ENCODE peak calls at places on chromosomes 3 and 15, in ten cellular contexts. One of them, this sample, is unnamed.

GRCh38 chr3:156583469-156583868 is 28.6 kb upstream of the SSR3 start:
- DNase-seq in ovary: no peak
- DNase-seq in cardiac muscle cell: no peak
- DNase-seq in GM12864: no peak
- DNase-seq in heart right ventricle: no peak
- DNase-seq in HCT116: no peak
- DNase-seq in IMR-90: no peak
- DNase-seq in stomach: no peak
- DNase-seq in psoas muscle: no peak
- DNase-seq in WERI-Rb-1: no peak
- DNase-seq in this sample: no peak

GRCh38 chr3:191963182-191963581 is 502.2 kb downstream of the PYDC2 start:
- DNase-seq in cardiac muscle cell: no peak
- DNase-seq in IMR-90: no peak
- DNase-seq in HCT116: no peak
- DNase-seq in GM12864: no peak
- DNase-seq in ovary: no peak
- DNase-seq in stomach: no peak
- DNase-seq in psoas muscle: no peak
- DNase-seq in WERI-Rb-1: no peak
- DNase-seq in heart right ventricle: no peak
- DNase-seq in this sample: no peak

GRCh38 chr3:197801801-197802504 is 10.9 kb downstream of the LRCH3 start:
- DNase-seq in GM12864: no peak
- DNase-seq in WERI-Rb-1: no peak
- DNase-seq in HCT116: no peak
- DNase-seq in IMR-90: peak; percentile 51
- DNase-seq in stomach: no peak
- DNase-seq in cardiac muscle cell: peak; percentile 62
- DNase-seq in psoas muscle: no peak
- DNase-seq in heart right ventricle: no peak
- DNase-seq in ovary: no peak
- DNase-seq in this sample: peak; percentile 61

GRCh38 chr15:44729394-44729913 is 6.9 kb upstream of the TRIM69 start:
- DNase-seq in WERI-Rb-1: peak; percentile 22
- DNase-seq in cardiac muscle cell: peak; percentile 40
- DNase-seq in stomach: peak; percentile 50
- DNase-seq in IMR-90: peak; percentile 18
- DNase-seq in GM12864: no peak
- DNase-seq in ovary: peak; percentile 34
- DNase-seq in HCT116: no peak
- DNase-seq in psoas muscle: peak; percentile 38
- DNase-seq in heart right ventricle: peak; percentile 29
- DNase-seq in this sample: no peak

GRCh38 chr15:101496198-101496986 is 6.9 kb upstream of the PCSK6 start:
- DNase-seq in ovary: no peak
- DNase-seq in IMR-90: no peak
- DNase-seq in stomach: no peak
- DNase-seq in GM12864: no peak
- DNase-seq in psoas muscle: no peak
- DNase-seq in WERI-Rb-1: no peak
- DNase-seq in heart right ventricle: no peak
- DNase-seq in cardiac muscle cell: no peak
- DNase-seq in HCT116: no peak
- DNase-seq in this sample: no peak

GRCh38 chr15:99580061-99580460 is 14.3 kb downstream of the MEF2A start:
- DNase-seq in heart right ventricle: no peak
- DNase-seq in psoas muscle: no peak
- DNase-seq in WERI-Rb-1: no peak
- DNase-seq in stomach: no peak
- DNase-seq in HCT116: no peak
- DNase-seq in IMR-90: no peak
- DNase-seq in ovary: no peak
- DNase-seq in GM12864: no peak
- DNase-seq in cardiac muscle cell: no peak
- DNase-seq in this sample: no peak

GRCh38 chr3:195732951-195733350 is 12.2 kb downstream of the MUC20 start:
- DNase-seq in GM12864: no peak
- DNase-seq in HCT116: no peak
- DNase-seq in heart right ventricle: no peak
- DNase-seq in cardiac muscle cell: no peak
- DNase-seq in psoas muscle: no peak
- DNase-seq in ovary: no peak
- DNase-seq in IMR-90: peak; percentile 36
- DNase-seq in stomach: no peak
- DNase-seq in WERI-Rb-1: peak; percentile 83
- DNase-seq in this sample: no peak

GRCh38 chr3:178083906-178084823 is 452.1 kb upstream of the KCNMB2 start:
- DNase-seq in IMR-90: no peak
- DNase-seq in heart right ventricle: no peak
- DNase-seq in psoas muscle: no peak
- DNase-seq in GM12864: no peak
- DNase-seq in cardiac muscle cell: peak; percentile 53
- DNase-seq in stomach: no peak
- DNase-seq in HCT116: peak; percentile 8
- DNase-seq in ovary: no peak
- DNase-seq in WERI-Rb-1: no peak
- DNase-seq in this sample: peak; percentile 34

GRCh38 chr15:59206623-59207183 is at the start of gene LDHAL6B:
- DNase-seq in HCT116: no peak
- DNase-seq in cardiac muscle cell: no peak
- DNase-seq in GM12864: no peak
- DNase-seq in stomach: no peak
- DNase-seq in WERI-Rb-1: no peak
- DNase-seq in ovary: no peak
- DNase-seq in IMR-90: no peak
- DNase-seq in psoas muscle: no peak
- DNase-seq in heart right ventricle: no peak
- DNase-seq in this sample: no peak
- H3K4me3 ChIP-seq in HCT116: no peak within 1 kb of the TSS
- H3K4me3 ChIP-seq in cardiac muscle cell: no peak within 1 kb of the TSS
- H3K4me3 ChIP-seq in GM12864: no peak within 1 kb of the TSS
- H3K4me3 ChIP-seq in stomach: no peak within 1 kb of the TSS
- H3K4me3 ChIP-seq in WERI-Rb-1: no peak within 1 kb of the TSS
- H3K4me3 ChIP-seq in ovary: no peak within 1 kb of the TSS
- H3K4me3 ChIP-seq in IMR-90: no peak within 1 kb of the TSS
- H3K4me3 ChIP-seq in psoas muscle: no peak within 1 kb of the TSS
- H3K4me3 ChIP-seq in heart right ventricle: no peak within 1 kb of the TSS
- H3K4me3 ChIP-seq in this sample: no peak within 1 kb of the TSS

GRCh38 chr15:71111950-71112349 is 3.3 kb upstream of the THSD4 start:
- DNase-seq in cardiac muscle cell: no peak
- DNase-seq in WERI-Rb-1: no peak
- DNase-seq in ovary: no peak
- DNase-seq in IMR-90: no peak
- DNase-seq in HCT116: no peak
- DNase-seq in stomach: no peak
- DNase-seq in heart right ventricle: no peak
- DNase-seq in psoas muscle: no peak
- DNase-seq in GM12864: no peak
- DNase-seq in this sample: no peak

GRCh38 chr15:71109890-71110289 is 5.4 kb upstream of the THSD4 start:
- DNase-seq in psoas muscle: no peak
- DNase-seq in WERI-Rb-1: peak; percentile 52
- DNase-seq in HCT116: no peak
- DNase-seq in ovary: no peak
- DNase-seq in IMR-90: no peak
- DNase-seq in GM12864: no peak
- DNase-seq in heart right ventricle: no peak
- DNase-seq in stomach: no peak
- DNase-seq in cardiac muscle cell: no peak
- DNase-seq in this sample: peak; percentile 37

GRCh38 chr15:71114066-71114680 is 1.1 kb upstream of the THSD4 start:
- DNase-seq in GM12864: no peak
- DNase-seq in WERI-Rb-1: no peak
- DNase-seq in psoas muscle: no peak
- DNase-seq in ovary: no peak
- DNase-seq in heart right ventricle: no peak
- DNase-seq in IMR-90: no peak
- DNase-seq in cardiac muscle cell: no peak
- DNase-seq in HCT116: no peak
- DNase-seq in stomach: no peak
- DNase-seq in this sample: no peak

GRCh38 chr15:71110800-71111565 is 4.3 kb upstream of the THSD4 start:
- DNase-seq in IMR-90: no peak
- DNase-seq in ovary: no peak
- DNase-seq in stomach: no peak
- DNase-seq in HCT116: no peak
- DNase-seq in psoas muscle: no peak
- DNase-seq in cardiac muscle cell: no peak
- DNase-seq in heart right ventricle: no peak
- DNase-seq in GM12864: no peak
- DNase-seq in WERI-Rb-1: no peak
- DNase-seq in this sample: no peak

DNA sequence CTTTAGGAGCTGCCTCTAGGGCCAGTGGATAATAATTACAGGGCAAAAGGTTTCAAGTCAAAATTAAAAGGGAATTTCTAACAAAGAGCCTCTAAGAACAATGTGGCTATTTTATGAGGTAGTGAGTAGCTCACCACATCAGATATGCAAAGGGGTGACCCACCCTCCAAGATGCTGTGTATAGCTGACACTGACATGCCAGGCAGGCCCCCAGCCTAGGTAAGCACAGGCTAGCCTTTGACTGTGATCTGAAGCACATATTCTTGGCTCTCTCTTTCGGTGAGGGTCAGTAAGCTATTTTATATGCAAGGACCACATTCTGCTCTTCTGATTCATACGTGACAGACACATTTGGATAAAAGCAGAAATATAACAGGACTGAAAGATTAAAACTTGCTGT is 2.8 kb upstream of the THSD4 start:
- DNase-seq in IMR-90: peak; percentile 41
- DNase-seq in GM12864: no peak
- DNase-seq in psoas muscle: no peak
- DNase-seq in WERI-Rb-1: no peak
- DNase-seq in HCT116: no peak
- DNase-seq in heart right ventricle: no peak
- DNase-seq in cardiac muscle cell: no peak
- DNase-seq in stomach: no peak
- DNase-seq in ovary: no peak
- DNase-seq in this sample: peak; percentile 41
- TF ChIP-seq CTCF in IMR-90: no peak
- TF ChIP-seq CTCF in GM12864: no peak
- TF ChIP-seq CTCF in psoas muscle: no peak
- TF ChIP-seq CTCF in WERI-Rb-1: no peak
- TF ChIP-seq CTCF in HCT116: no peak
- TF ChIP-seq CTCF in heart right ventricle: no peak
- TF ChIP-seq CTCF in cardiac muscle cell: no peak
- TF ChIP-seq CTCF in stomach: no peak
- TF ChIP-seq CTCF in ovary: no peak
- TF ChIP-seq CTCF in this sample: no peak

DNA sequence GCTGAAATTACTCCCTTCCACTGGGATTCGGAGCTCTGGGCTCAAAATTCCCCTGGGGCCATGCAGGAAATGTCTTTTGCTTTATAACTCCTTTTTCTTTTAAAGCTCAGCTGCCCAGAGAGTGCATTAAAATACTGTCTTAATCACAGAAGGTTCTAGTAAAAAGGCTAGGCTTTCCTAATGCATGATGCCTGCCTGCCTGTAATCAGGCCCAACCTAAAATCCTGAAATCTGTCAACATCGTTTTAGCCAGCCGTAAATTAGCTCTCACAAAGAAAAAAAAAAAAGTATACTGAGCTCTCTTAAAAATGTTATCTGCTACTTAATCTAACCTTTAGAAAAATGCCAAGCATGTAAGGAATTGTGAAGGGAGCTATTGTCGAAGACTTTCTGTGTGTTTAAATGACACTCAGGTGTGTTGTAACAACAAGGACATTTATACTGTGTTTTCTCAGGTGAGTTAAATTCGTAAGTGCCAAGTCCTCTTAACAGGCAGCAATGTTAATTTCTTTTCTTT is 26.4 kb downstream of the RARB start:
- DNase-seq in heart right ventricle: no peak
- DNase-seq in GM12864: no peak
- DNase-seq in cardiac muscle cell: no peak
- DNase-seq in stomach: no peak
- DNase-seq in psoas muscle: no peak
- DNase-seq in HCT116: no peak
- DNase-seq in IMR-90: no peak
- DNase-seq in WERI-Rb-1: no peak
- DNase-seq in ovary: no peak
- DNase-seq in this sample: peak; percentile 34
- H3K4me3 ChIP-seq in heart right ventricle: peak overlapping the region; percentile 36
- H3K4me3 ChIP-seq in GM12864: no peak overlapping the region
- H3K4me3 ChIP-seq in cardiac muscle cell: no peak overlapping the region
- H3K4me3 ChIP-seq in stomach: no peak overlapping the region
- H3K4me3 ChIP-seq in psoas muscle: peak overlapping the region; percentile 39
- H3K4me3 ChIP-seq in HCT116: no peak overlapping the region
- H3K4me3 ChIP-seq in IMR-90: no peak overlapping the region
- H3K4me3 ChIP-seq in WERI-Rb-1: no peak overlapping the region
- H3K4me3 ChIP-seq in ovary: no peak overlapping the region
- H3K4me3 ChIP-seq in this sample: peak overlapping the region; percentile 44

GRCh38 chr15:55993111-55993803 is at the start of gene NEDD4:
- DNase-seq in heart right ventricle: peak; percentile 87
- DNase-seq in ovary: peak; percentile 84
- DNase-seq in WERI-Rb-1: peak; percentile 90
- DNase-seq in psoas muscle: peak; percentile 89
- DNase-seq in HCT116: peak; percentile 47
- DNase-seq in cardiac muscle cell: peak; percentile 92
- DNase-seq in GM12864: peak; percentile 39
- DNase-seq in stomach: peak; percentile 79
- DNase-seq in IMR-90: peak; percentile 86
- DNase-seq in this sample: peak; percentile 88

GRCh38 chr15:55991841-55992768 is 1.3 kb downstream of the NEDD4 start:
- DNase-seq in psoas muscle: no peak
- DNase-seq in stomach: no peak
- DNase-seq in heart right ventricle: no peak
- DNase-seq in HCT116: no peak
- DNase-seq in ovary: no peak
- DNase-seq in GM12864: no peak
- DNase-seq in WERI-Rb-1: no peak
- DNase-seq in IMR-90: no peak
- DNase-seq in cardiac muscle cell: no peak
- DNase-seq in this sample: no peak

GRCh38 chr15:55992769-55993110 is 672 bp downstream of the NEDD4 start:
- DNase-seq in stomach: no peak
- DNase-seq in HCT116: no peak
- DNase-seq in heart right ventricle: no peak
- DNase-seq in cardiac muscle cell: no peak
- DNase-seq in psoas muscle: no peak
- DNase-seq in WERI-Rb-1: no peak
- DNase-seq in IMR-90: peak; percentile 70
- DNase-seq in ovary: no peak
- DNase-seq in GM12864: no peak
- DNase-seq in this sample: no peak

GRCh38 chr15:55990986-55991385 is 2.4 kb downstream of the NEDD4 start:
- DNase-seq in WERI-Rb-1: no peak
- DNase-seq in psoas muscle: no peak
- DNase-seq in GM12864: no peak
- DNase-seq in ovary: no peak
- DNase-seq in heart right ventricle: no peak
- DNase-seq in stomach: no peak
- DNase-seq in HCT116: no peak
- DNase-seq in IMR-90: no peak
- DNase-seq in cardiac muscle cell: no peak
- DNase-seq in this sample: no peak

DNA sequence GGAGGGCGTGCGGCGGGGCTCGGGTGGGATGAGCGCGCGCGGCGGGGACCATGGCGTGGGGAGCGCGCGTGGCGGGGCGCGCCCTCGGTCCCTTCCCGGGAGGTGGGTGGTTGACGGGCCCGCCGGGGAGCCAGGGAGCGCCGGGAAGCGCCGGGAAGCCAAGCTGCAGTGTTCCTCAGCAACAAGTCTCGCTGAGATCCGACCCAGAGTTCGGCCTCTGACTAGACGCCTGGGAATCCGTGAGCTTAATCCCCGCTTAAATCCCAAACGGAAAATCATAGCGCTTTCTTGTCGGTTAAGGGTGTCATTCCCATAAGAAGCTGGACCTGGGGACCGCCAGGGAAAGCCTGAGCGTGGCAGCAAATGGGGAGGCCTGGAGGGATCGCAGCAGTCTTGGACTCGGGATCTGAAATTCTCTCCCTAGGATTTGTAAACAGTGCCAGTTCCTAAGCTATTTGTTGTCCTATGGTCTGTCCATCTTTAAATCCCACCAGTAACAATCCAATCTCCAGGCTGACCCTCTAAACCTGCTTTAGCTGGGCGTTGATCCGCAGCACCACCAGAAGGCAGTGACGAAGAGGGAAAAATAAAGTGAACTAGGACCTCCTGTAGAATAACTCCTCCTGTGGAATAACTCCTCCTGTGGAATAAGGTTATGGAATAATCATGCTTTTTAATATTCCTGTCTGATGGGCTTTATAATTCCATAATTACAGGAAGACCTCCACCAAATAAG is 560 bp upstream of the NEDD4 start:
- DNase-seq in psoas muscle: no peak
- DNase-seq in HCT116: peak; percentile 21
- DNase-seq in cardiac muscle cell: peak; percentile 66
- DNase-seq in stomach: no peak
- DNase-seq in WERI-Rb-1: peak; percentile 84
- DNase-seq in IMR-90: peak; percentile 68
- DNase-seq in heart right ventricle: no peak
- DNase-seq in GM12864: no peak
- DNase-seq in ovary: no peak
- DNase-seq in this sample: peak; percentile 82
- TF ChIP-seq CTCF in psoas muscle: no peak
- TF ChIP-seq CTCF in HCT116: no peak
- TF ChIP-seq CTCF in cardiac muscle cell: peak; percentile 14
- TF ChIP-seq CTCF in stomach: no peak
- TF ChIP-seq CTCF in WERI-Rb-1: peak; percentile 1
- TF ChIP-seq CTCF in IMR-90: peak; percentile 11
- TF ChIP-seq CTCF in heart right ventricle: peak; percentile 29
- TF ChIP-seq CTCF in GM12864: no peak
- TF ChIP-seq CTCF in ovary: no peak
- TF ChIP-seq CTCF in this sample: peak; percentile 11